ENCODE peak calls at places on chromosomes 2 and 18, in five cellular contexts. Y is H9, J is colonic mucosa, R is astrocyte, S is pancreas. A is an unnamed sample.

GRCh38 chr2:37648316-37649011 is 23.0 kb downstream of the CDC42EP3 start:
- DNase-seq in Y (no peak), J (no peak), S (no peak), R (no peak), A (no peak)

GRCh38 chr18:47969851-47970250 is 39.4 kb upstream of the SMAD2 start:
- DNase-seq in Y (no peak), R (peak; percentile 55), S (no peak), J (no peak), A (no peak)

GRCh38 chr18:845152-845819 is 33.2 kb upstream of the YES1 start:
- DNase-seq in Y (no peak), R (peak; percentile 83), J (peak; percentile 38), S (no peak), A (no peak)

GRCh38 chr2:16774980-16775963 is 109.6 kb upstream of the CYRIA start:
- DNase-seq in S (no peak), Y (peak; percentile 68), J (no peak), R (no peak), A (peak; percentile 20)

GRCh38 chr18:41144444-41144843 is 810.6 kb upstream of the PIK3C3 start:
- DNase-seq in Y (no peak), R (peak; percentile 49), J (no peak), S (no peak), A (no peak)

GRCh38 chr2:85148190-85148589 is 15.0 kb downstream of the TCF7L1 start:
- DNase-seq in R (no peak), J (no peak), S (no peak), Y (no peak), A (no peak)

GRCh38 chr2:235333076-235333475 is 160.8 kb upstream of the AGAP1 start:
- DNase-seq in Y (no peak), R (no peak), J (no peak), S (no peak), A (no peak)

GRCh38 chr2:86622878-86623548 is 652 bp downstream of the RNF103 start:
- DNase-seq in J (peak; percentile 70), R (no peak), Y (no peak), S (peak; percentile 83), A (peak; percentile 61)

GRCh38 chr2:158205215-158205614 is 103.5 kb downstream of the UPP2 start:
- DNase-seq in Y (no peak), R (no peak), S (no peak), J (peak; percentile 40), A (no peak)

GRCh38 chr2:158207354-158207753 is 105.7 kb downstream of the UPP2 start:
- DNase-seq in J (no peak), R (no peak), Y (no peak), S (no peak), A (no peak)

GRCh38 chr2:158199928-158200650 is 98.4 kb downstream of the UPP2 start:
- DNase-seq in R (no peak), J (no peak), S (no peak), Y (no peak), A (no peak)

GRCh38 chr2:158202151-158202778 is 100.6 kb downstream of the UPP2 start:
- DNase-seq in R (peak; percentile 32), Y (no peak), J (no peak), S (no peak), A (no peak)

GRCh38 chr2:158204741-158205165 is 103.1 kb downstream of the UPP2 start:
- DNase-seq in Y (no peak), R (peak; percentile 16), J (no peak), S (no peak), A (no peak)
- TF ChIP-seq CTCF in Y (no peak), R (no peak), J (no peak), S (no peak), A (no peak)

DNA sequence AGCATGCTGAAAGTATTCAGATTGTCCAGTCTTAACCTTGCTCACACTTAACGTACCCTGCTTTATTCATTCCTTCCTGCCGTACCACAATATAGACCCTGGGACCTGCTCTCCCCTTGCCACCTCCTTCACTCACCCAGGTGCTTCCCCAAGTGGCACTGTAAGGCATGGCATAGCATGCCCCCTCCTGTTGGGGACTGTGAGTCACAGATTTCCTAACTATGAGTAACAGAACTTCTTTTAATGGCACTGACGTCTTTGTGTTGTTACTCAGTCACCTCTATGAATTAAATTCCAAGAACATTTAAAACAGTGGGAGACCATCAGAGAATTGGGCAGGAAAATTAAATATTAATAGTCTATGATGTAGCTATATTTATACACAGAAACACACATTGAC is 117.2 kb downstream of the CTNNA2 start:
- DNase-seq in Y (peak; percentile 28), R (peak; percentile 36), J (no peak), S (no peak), A (no peak)
- TF ChIP-seq CTCF in Y (peak; percentile 43), R (no peak), J (no peak), S (no peak), A (no peak)

GRCh38 chr2:170461875-170462274 is 253.3 kb upstream of the SP5 start:
- DNase-seq in J (no peak), Y (no peak), R (no peak), S (no peak), A (no peak)
- TF ChIP-seq CTCF in J (no peak), Y (peak; percentile 11), R (no peak), S (no peak), A (no peak)

DNA sequence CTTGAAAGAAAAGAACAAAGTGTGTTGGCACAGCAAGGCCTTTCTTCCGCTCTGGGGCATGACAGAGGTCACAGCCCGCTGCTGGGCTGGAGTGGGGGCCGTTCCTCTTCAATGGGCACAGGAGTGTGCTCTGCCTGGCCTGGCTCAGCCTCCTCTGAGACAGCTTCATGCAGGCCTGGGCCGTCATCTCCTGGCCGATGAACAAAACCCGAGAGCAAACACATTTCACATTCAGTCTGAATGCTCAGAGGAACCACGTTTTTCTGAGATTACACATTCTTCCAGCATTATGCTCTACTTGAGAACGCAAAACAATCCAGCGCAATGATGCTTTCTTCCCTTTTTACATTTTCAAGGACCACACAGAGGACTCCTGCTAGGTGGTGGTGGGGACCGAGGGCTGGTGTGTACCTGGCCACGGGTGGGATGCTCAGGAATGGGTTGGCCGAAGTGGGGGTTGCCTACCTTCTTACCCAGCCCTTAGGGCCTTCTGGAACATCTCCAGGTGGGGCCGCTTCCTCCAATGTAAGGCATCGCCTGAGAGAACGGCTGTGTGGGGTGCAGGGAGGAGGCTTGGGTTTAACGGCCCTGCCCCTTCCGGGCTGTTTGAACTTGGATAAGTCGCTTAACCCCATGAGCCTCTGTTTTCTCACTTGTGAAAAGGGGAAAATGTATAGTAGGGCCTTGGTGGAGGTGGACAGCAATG is 34.8 kb downstream of the EMILIN2 start:
- DNase-seq in J (no peak), R (peak; percentile 80), S (no peak), Y (no peak), A (peak; percentile 31)
- TF ChIP-seq CTCF in J (no peak), R (no peak), S (no peak), Y (no peak), A (no peak)

GRCh38 chr2:158921599-158922408 is 46.6 kb upstream of the TANC1 start:
- DNase-seq in R (no peak), J (no peak), S (no peak), Y (peak; percentile 78), A (no peak)
- TF ChIP-seq CTCF in R (no peak), J (no peak), S (no peak), Y (no peak), A (no peak)